ENCODE peak calls at places on chromosomes 6 and 20, in four cellular contexts. F is PC-3, T is MM.1S, W is HCT116. P is an unnamed sample.

GRCh38 chr20:60123096-60123495 is 164.9 kb downstream of the CDH26 start:
- DNase-seq in F (no peak), T (no peak), W (no peak), P (no peak)

GRCh38 chr6:110331816-110332215 is 26.3 kb downstream of the METTL24 start:
- DNase-seq in F (no peak), W (no peak), T (no peak), P (peak)

GRCh38 chr6:159473844-159474243 is 219.2 kb downstream of the SOD2 start:
- DNase-seq in W (no peak), F (no peak), T (no peak), P (no peak)

GRCh38 chr6:111761783-111762312 is 111.4 kb downstream of the FYN start:
- DNase-seq in T (no peak), F (no peak), W (no peak), P (no peak)

GRCh38 chr6:87705070-87705691 is 3.1 kb upstream of the AKIRIN2 start:
- DNase-seq in T (no peak), F (peak), W (no peak), P (no peak)

GRCh38 chr6:75070244-75070643 is 135.6 kb downstream of the COL12A1 start:
- DNase-seq in T (no peak), W (no peak), F (no peak), P (no peak)

GRCh38 chr6:159302196-159302595 is 133.0 kb downstream of the FNDC1 start:
- DNase-seq in W (no peak), T (no peak), F (no peak), P (no peak)

GRCh38 chr6:27178860-27179259 is 68.6 kb upstream of the PRSS16 start:
- DNase-seq in F (no peak), W (no peak), T (no peak), P (peak)

GRCh38 chr6:27776504-27776903 is 135.7 kb downstream of the OR2B2 start:
- DNase-seq in W (no peak), T (no peak), F (no peak), P (no peak)

GRCh38 chr20:63592661-63593060 is 18.6 kb upstream of the HELZ2 start:
- DNase-seq in F (no peak), T (no peak), W (no peak), P (no peak)

GRCh38 chr6:17863971-17864754 is 123.3 kb downstream of the KIF13A start:
- DNase-seq in F (peak), T (no peak), W (peak), P (no peak)

GRCh38 chr6:39357998-39358686 is 35.6 kb upstream of the KCNK16 start:
- DNase-seq in F (peak), W (no peak), T (no peak), P (no peak)

GRCh38 chr6:17098538-17098937 is 3.3 kb upstream of the STMND1 start:
- DNase-seq in T (no peak), F (peak), W (no peak), P (no peak)

GRCh38 chr6:3535716-3536435 is 79.0 kb upstream of the SLC22A23 start:
- DNase-seq in W (no peak), T (no peak), F (no peak), P (no peak)

DNA sequence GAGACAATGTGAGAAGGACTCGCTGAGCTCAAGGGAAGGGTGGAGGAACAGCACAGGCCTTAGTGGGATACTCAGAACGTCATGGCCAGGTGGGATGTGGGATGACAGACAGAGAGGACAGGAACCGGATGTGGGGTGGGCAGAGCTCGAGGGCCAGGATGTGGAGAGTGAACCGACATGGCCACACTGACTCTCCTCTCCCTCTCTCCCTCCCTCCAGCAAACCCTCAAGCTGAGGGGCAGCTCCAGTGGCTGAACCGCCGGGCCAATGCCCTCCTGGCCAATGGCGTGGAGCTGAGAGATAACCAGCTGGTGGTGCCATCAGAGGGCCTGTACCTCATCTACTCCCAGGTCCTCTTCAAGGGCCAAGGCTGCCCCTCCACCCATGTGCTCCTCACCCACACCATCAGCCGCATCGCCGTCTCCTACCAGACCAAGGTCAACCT is 1.6 kb downstream of the TNF start:
- DNase-seq in W (no peak), F (no peak), T (no peak), P (no peak)
- TF ChIP-seq EZH2phosphoT487 in W (no peak), F (no peak), T (no peak), P (no peak)

GRCh38 chr20:25256226-25256859 is 8.5 kb downstream of the PYGB start:
- DNase-seq in F (no peak), W (no peak), T (no peak), P (no peak)
- TF ChIP-seq EZH2phosphoT487 in F (no peak), W (no peak), T (no peak), P (no peak)

GRCh38 chr6:113805167-113805835 is 51.8 kb upstream of the MARCKS start:
- DNase-seq in T (peak), W (no peak), F (no peak), P (no peak)

GRCh38 chr6:113805836-113806500 is 51.2 kb upstream of the MARCKS start:
- DNase-seq in W (no peak), T (no peak), F (no peak), P (no peak)

GRCh38 chr6:113802779-113803178 is 54.4 kb upstream of the MARCKS start:
- DNase-seq in T (no peak), W (no peak), F (no peak), P (no peak)
- TF ChIP-seq EZH2phosphoT487 in T (no peak), W (no peak), F (no peak), P (no peak)

GRCh38 chr6:100673641-100674040 is 207.5 kb downstream of the ASCC3 start:
- DNase-seq in T (no peak), W (no peak), F (no peak), P (peak)
- TF ChIP-seq EZH2phosphoT487 in T (no peak), W (no peak), F (no peak), P (no peak)

DNA sequence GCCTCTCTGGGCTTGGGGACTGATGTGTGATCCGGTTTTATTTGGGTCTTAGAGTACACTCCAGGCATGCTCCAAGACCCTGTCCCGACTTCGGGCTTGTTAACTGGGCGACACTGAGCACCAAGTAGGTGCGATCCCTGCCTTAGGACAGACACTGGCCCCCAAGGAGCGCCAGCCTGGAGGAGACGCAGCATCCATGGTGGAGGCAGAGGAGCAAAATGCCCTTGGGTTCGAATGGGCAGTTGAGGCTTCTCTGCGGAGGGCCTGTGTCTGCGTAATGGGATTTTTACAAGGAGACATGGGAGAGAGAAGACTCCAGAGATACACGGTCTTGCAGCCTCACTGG is 593 bp upstream of the LEMD2 start:
- DNase-seq in T (no peak), F (no peak), W (no peak), P (no peak)
- TF ChIP-seq EZH2phosphoT487 in T (no peak), F (no peak), W (no peak), P (no peak)

P was measured in GM23338.